ENCODE peak calls at places on chromosomes 12 and 14, in seven cellular contexts. One of them, this sample, is unnamed.

GRCh38 chr14:103391048-103391447 is 5.8 kb downstream of the MARK3 start:
- DNase-seq in neural crest cell: no peak
- DNase-seq in psoas muscle: no peak
- DNase-seq in choroid plexus epithelial cell: peak
- DNase-seq in endothelial cell: peak
- DNase-seq in cardiac fibroblast: peak
- DNase-seq in nephron progenitor cell: no peak
- DNase-seq in this sample: no peak

GRCh38 chr14:100576091-100577085 is 10.8 kb downstream of the BEGAIN start:
- DNase-seq in neural crest cell: no peak
- DNase-seq in choroid plexus epithelial cell: no peak
- DNase-seq in cardiac fibroblast: no peak
- DNase-seq in psoas muscle: peak
- DNase-seq in nephron progenitor cell: no peak
- DNase-seq in endothelial cell: no peak
- DNase-seq in this sample: no peak

GRCh38 chr14:76169776-76170175 is 18.1 kb downstream of the GPATCH2L start:
- DNase-seq in psoas muscle: no peak
- DNase-seq in endothelial cell: no peak
- DNase-seq in nephron progenitor cell: no peak
- DNase-seq in cardiac fibroblast: no peak
- DNase-seq in neural crest cell: no peak
- DNase-seq in choroid plexus epithelial cell: peak
- DNase-seq in this sample: no peak

GRCh38 chr14:88791629-88792571 is 853 bp downstream of the EML5 start:
- DNase-seq in choroid plexus epithelial cell: no peak
- DNase-seq in endothelial cell: peak
- DNase-seq in neural crest cell: peak
- DNase-seq in psoas muscle: peak
- DNase-seq in cardiac fibroblast: no peak
- DNase-seq in nephron progenitor cell: peak
- DNase-seq in this sample: no peak

GRCh38 chr12:53333289-53333688 is 2.9 kb downstream of the SP7 start:
- DNase-seq in cardiac fibroblast: no peak
- DNase-seq in psoas muscle: no peak
- DNase-seq in neural crest cell: no peak
- DNase-seq in endothelial cell: no peak
- DNase-seq in nephron progenitor cell: no peak
- DNase-seq in choroid plexus epithelial cell: no peak
- DNase-seq in this sample: no peak

GRCh38 chr14:99229654-99230215 is 42.3 kb downstream of the BCL11B start:
- DNase-seq in cardiac fibroblast: no peak
- DNase-seq in neural crest cell: no peak
- DNase-seq in choroid plexus epithelial cell: no peak
- DNase-seq in endothelial cell: no peak
- DNase-seq in psoas muscle: no peak
- DNase-seq in nephron progenitor cell: peak
- DNase-seq in this sample: no peak

GRCh38 chr12:88336071-88336768 is 194.1 kb downstream of the TMTC3 start:
- DNase-seq in neural crest cell: no peak
- DNase-seq in choroid plexus epithelial cell: no peak
- DNase-seq in nephron progenitor cell: no peak
- DNase-seq in cardiac fibroblast: no peak
- DNase-seq in endothelial cell: no peak
- DNase-seq in psoas muscle: no peak
- DNase-seq in this sample: no peak

GRCh38 chr12:53775478-53776145 is 23.8 kb upstream of the CISTR start:
- DNase-seq in nephron progenitor cell: no peak
- DNase-seq in cardiac fibroblast: no peak
- DNase-seq in psoas muscle: no peak
- DNase-seq in endothelial cell: no peak
- DNase-seq in neural crest cell: no peak
- DNase-seq in choroid plexus epithelial cell: no peak
- DNase-seq in this sample: no peak

GRCh38 chr12:65163755-65164154 is 5.6 kb upstream of the LEMD3 start:
- DNase-seq in endothelial cell: no peak
- DNase-seq in choroid plexus epithelial cell: no peak
- DNase-seq in psoas muscle: no peak
- DNase-seq in cardiac fibroblast: no peak
- DNase-seq in neural crest cell: no peak
- DNase-seq in nephron progenitor cell: no peak
- DNase-seq in this sample: no peak

GRCh38 chr14:52013984-52014600 is 24.7 kb downstream of the RTRAF start:
- DNase-seq in neural crest cell: peak
- DNase-seq in cardiac fibroblast: no peak
- DNase-seq in choroid plexus epithelial cell: no peak
- DNase-seq in psoas muscle: peak
- DNase-seq in nephron progenitor cell: peak
- DNase-seq in endothelial cell: peak
- DNase-seq in this sample: no peak

GRCh38 chr12:79317184-79317847 is 373.4 kb downstream of the PAWR start:
- DNase-seq in choroid plexus epithelial cell: no peak
- DNase-seq in nephron progenitor cell: no peak
- DNase-seq in endothelial cell: no peak
- DNase-seq in cardiac fibroblast: no peak
- DNase-seq in neural crest cell: no peak
- DNase-seq in psoas muscle: no peak
- DNase-seq in this sample: no peak

GRCh38 chr12:78949532-78949931 is 85.0 kb downstream of the SYT1 start:
- DNase-seq in neural crest cell: no peak
- DNase-seq in cardiac fibroblast: no peak
- DNase-seq in endothelial cell: no peak
- DNase-seq in choroid plexus epithelial cell: no peak
- DNase-seq in nephron progenitor cell: no peak
- DNase-seq in psoas muscle: no peak
- DNase-seq in this sample: no peak

GRCh38 chr12:10364839-10365681 is 24.8 kb downstream of the KLRK1 start:
- DNase-seq in cardiac fibroblast: peak
- DNase-seq in nephron progenitor cell: no peak
- DNase-seq in psoas muscle: peak
- DNase-seq in neural crest cell: no peak
- DNase-seq in endothelial cell: peak
- DNase-seq in choroid plexus epithelial cell: peak
- DNase-seq in this sample: peak

GRCh38 chr12:31843399-31844095 is 114.7 kb upstream of the AMN1 start:
- DNase-seq in cardiac fibroblast: no peak
- DNase-seq in neural crest cell: no peak
- DNase-seq in endothelial cell: no peak
- DNase-seq in choroid plexus epithelial cell: no peak
- DNase-seq in psoas muscle: no peak
- DNase-seq in nephron progenitor cell: no peak
- DNase-seq in this sample: no peak

GRCh38 chr12:105705765-105706164 is 375.3 kb downstream of the C12orf75 start:
- DNase-seq in nephron progenitor cell: peak
- DNase-seq in endothelial cell: peak
- DNase-seq in cardiac fibroblast: peak
- DNase-seq in choroid plexus epithelial cell: peak
- DNase-seq in neural crest cell: peak
- DNase-seq in psoas muscle: no peak
- DNase-seq in this sample: no peak

GRCh38 chr14:103543140-103543539 is 14.1 kb downstream of the TRMT61A start:
- DNase-seq in choroid plexus epithelial cell: no peak
- DNase-seq in cardiac fibroblast: no peak
- DNase-seq in neural crest cell: no peak
- DNase-seq in psoas muscle: peak
- DNase-seq in endothelial cell: no peak
- DNase-seq in nephron progenitor cell: no peak
- DNase-seq in this sample: no peak

GRCh38 chr12:51025182-51025747 is 919 bp downstream of the SLC11A2 start:
- DNase-seq in choroid plexus epithelial cell: no peak
- DNase-seq in psoas muscle: no peak
- DNase-seq in cardiac fibroblast: no peak
- DNase-seq in nephron progenitor cell: no peak
- DNase-seq in neural crest cell: no peak
- DNase-seq in endothelial cell: no peak
- DNase-seq in this sample: no peak

GRCh38 chr12:4825139-4825858 is 84.4 kb upstream of the KCNA1 start:
- DNase-seq in choroid plexus epithelial cell: no peak
- DNase-seq in neural crest cell: no peak
- DNase-seq in endothelial cell: no peak
- DNase-seq in nephron progenitor cell: no peak
- DNase-seq in psoas muscle: no peak
- DNase-seq in cardiac fibroblast: no peak
- DNase-seq in this sample: no peak

GRCh38 chr12:130953783-130954543 is at the start of gene ADGRD1:
- DNase-seq in choroid plexus epithelial cell: peak
- DNase-seq in nephron progenitor cell: peak
- DNase-seq in cardiac fibroblast: peak
- DNase-seq in neural crest cell: no peak
- DNase-seq in psoas muscle: peak
- DNase-seq in endothelial cell: no peak
- DNase-seq in this sample: no peak

GRCh38 chr14:73753043-73753886 is 39.1 kb upstream of the PNMA1 start:
- DNase-seq in endothelial cell: peak
- DNase-seq in nephron progenitor cell: no peak
- DNase-seq in cardiac fibroblast: peak
- DNase-seq in choroid plexus epithelial cell: no peak
- DNase-seq in psoas muscle: no peak
- DNase-seq in neural crest cell: no peak
- DNase-seq in this sample: no peak

GRCh38 chr12:62866451-62867082 is 68.4 kb downstream of the PPM1H start:
- DNase-seq in psoas muscle: no peak
- DNase-seq in nephron progenitor cell: peak
- DNase-seq in neural crest cell: no peak
- DNase-seq in endothelial cell: peak
- DNase-seq in choroid plexus epithelial cell: peak
- DNase-seq in cardiac fibroblast: peak
- DNase-seq in this sample: no peak

GRCh38 chr12:52833922-52834726 is at the start of gene KRT79:
- DNase-seq in nephron progenitor cell: no peak
- DNase-seq in endothelial cell: no peak
- DNase-seq in cardiac fibroblast: no peak
- DNase-seq in neural crest cell: no peak
- DNase-seq in choroid plexus epithelial cell: no peak
- DNase-seq in psoas muscle: no peak
- DNase-seq in this sample: no peak

GRCh38 chr12:321606-322326 is 59.1 kb upstream of the SLC6A13 start:
- DNase-seq in endothelial cell: no peak
- DNase-seq in psoas muscle: no peak
- DNase-seq in choroid plexus epithelial cell: peak
- DNase-seq in cardiac fibroblast: peak
- DNase-seq in nephron progenitor cell: no peak
- DNase-seq in neural crest cell: no peak
- DNase-seq in this sample: no peak

GRCh38 chr12:34395056-34396005 is 373.0 kb downstream of the ALG10 start:
- DNase-seq in cardiac fibroblast: no peak
- DNase-seq in psoas muscle: peak
- DNase-seq in choroid plexus epithelial cell: no peak
- DNase-seq in endothelial cell: peak
- DNase-seq in neural crest cell: no peak
- DNase-seq in nephron progenitor cell: no peak
- DNase-seq in this sample: peak

GRCh38 chr12:104250366-104251125 is 35.0 kb downstream of the TXNRD1 start:
- DNase-seq in cardiac fibroblast: no peak
- DNase-seq in choroid plexus epithelial cell: no peak
- DNase-seq in endothelial cell: no peak
- DNase-seq in psoas muscle: no peak
- DNase-seq in nephron progenitor cell: no peak
- DNase-seq in neural crest cell: no peak
- DNase-seq in this sample: no peak

GRCh38 chr12:16063728-16064127 is 152.6 kb downstream of the DERA start:
- DNase-seq in cardiac fibroblast: peak
- DNase-seq in neural crest cell: no peak
- DNase-seq in psoas muscle: no peak
- DNase-seq in choroid plexus epithelial cell: peak
- DNase-seq in nephron progenitor cell: no peak
- DNase-seq in endothelial cell: no peak
- DNase-seq in this sample: no peak

GRCh38 chr12:113424915-113425823 is 3.0 kb downstream of the SDSL start:
- DNase-seq in nephron progenitor cell: peak
- DNase-seq in cardiac fibroblast: peak
- DNase-seq in choroid plexus epithelial cell: peak
- DNase-seq in neural crest cell: peak
- DNase-seq in psoas muscle: peak
- DNase-seq in endothelial cell: peak
- DNase-seq in this sample: peak

GRCh38 chr14:37019488-37019887 is 152.9 kb downstream of the SLC25A21 start:
- DNase-seq in psoas muscle: no peak
- DNase-seq in choroid plexus epithelial cell: no peak
- DNase-seq in neural crest cell: no peak
- DNase-seq in nephron progenitor cell: no peak
- DNase-seq in cardiac fibroblast: no peak
- DNase-seq in endothelial cell: no peak
- DNase-seq in this sample: no peak

GRCh38 chr14:69240527-69241173 is 19.3 kb upstream of the GALNT16 start:
- DNase-seq in choroid plexus epithelial cell: no peak
- DNase-seq in endothelial cell: no peak
- DNase-seq in psoas muscle: no peak
- DNase-seq in neural crest cell: no peak
- DNase-seq in nephron progenitor cell: no peak
- DNase-seq in cardiac fibroblast: no peak
- DNase-seq in this sample: no peak
- TF ChIP-seq CTCF in choroid plexus epithelial cell: no peak
- TF ChIP-seq CTCF in endothelial cell: no peak
- TF ChIP-seq CTCF in psoas muscle: no peak
- TF ChIP-seq CTCF in neural crest cell: no peak
- TF ChIP-seq CTCF in nephron progenitor cell: no peak
- TF ChIP-seq CTCF in cardiac fibroblast: no peak
- TF ChIP-seq CTCF in this sample: no peak

GRCh38 chr12:56346663-56347062 is 8.0 kb downstream of the IL23A start:
- DNase-seq in choroid plexus epithelial cell: no peak
- DNase-seq in endothelial cell: no peak
- DNase-seq in nephron progenitor cell: no peak
- DNase-seq in neural crest cell: no peak
- DNase-seq in cardiac fibroblast: peak
- DNase-seq in psoas muscle: no peak
- DNase-seq in this sample: no peak
- TF ChIP-seq CTCF in choroid plexus epithelial cell: peak
- TF ChIP-seq CTCF in endothelial cell: no peak
- TF ChIP-seq CTCF in nephron progenitor cell: no peak
- TF ChIP-seq CTCF in neural crest cell: no peak
- TF ChIP-seq CTCF in cardiac fibroblast: no peak
- TF ChIP-seq CTCF in psoas muscle: no peak
- TF ChIP-seq CTCF in this sample: no peak

GRCh38 chr12:73656375-73656774 is 881.3 kb upstream of the ATXN7L3B start:
- DNase-seq in endothelial cell: no peak
- DNase-seq in psoas muscle: no peak
- DNase-seq in neural crest cell: no peak
- DNase-seq in choroid plexus epithelial cell: no peak
- DNase-seq in cardiac fibroblast: no peak
- DNase-seq in nephron progenitor cell: no peak
- DNase-seq in this sample: no peak

GRCh38 chr12:73665193-73665592 is 872.4 kb upstream of the ATXN7L3B start:
- DNase-seq in endothelial cell: no peak
- DNase-seq in neural crest cell: no peak
- DNase-seq in psoas muscle: peak
- DNase-seq in cardiac fibroblast: no peak
- DNase-seq in choroid plexus epithelial cell: no peak
- DNase-seq in nephron progenitor cell: no peak
- DNase-seq in this sample: no peak

GRCh38 chr12:73659802-73660201 is 877.8 kb upstream of the ATXN7L3B start:
- DNase-seq in nephron progenitor cell: no peak
- DNase-seq in choroid plexus epithelial cell: no peak
- DNase-seq in endothelial cell: no peak
- DNase-seq in neural crest cell: no peak
- DNase-seq in cardiac fibroblast: no peak
- DNase-seq in psoas muscle: no peak
- DNase-seq in this sample: no peak
- TF ChIP-seq CTCF in nephron progenitor cell: no peak
- TF ChIP-seq CTCF in choroid plexus epithelial cell: no peak
- TF ChIP-seq CTCF in endothelial cell: no peak
- TF ChIP-seq CTCF in neural crest cell: no peak
- TF ChIP-seq CTCF in cardiac fibroblast: no peak
- TF ChIP-seq CTCF in psoas muscle: no peak
- TF ChIP-seq CTCF in this sample: no peak

GRCh38 chr12:123396543-123396942 is 12.6 kb downstream of the KMT5A start:
- DNase-seq in neural crest cell: no peak
- DNase-seq in choroid plexus epithelial cell: no peak
- DNase-seq in endothelial cell: no peak
- DNase-seq in psoas muscle: no peak
- DNase-seq in cardiac fibroblast: no peak
- DNase-seq in nephron progenitor cell: no peak
- DNase-seq in this sample: no peak
- TF ChIP-seq CTCF in neural crest cell: no peak
- TF ChIP-seq CTCF in choroid plexus epithelial cell: no peak
- TF ChIP-seq CTCF in endothelial cell: no peak
- TF ChIP-seq CTCF in psoas muscle: no peak
- TF ChIP-seq CTCF in cardiac fibroblast: no peak
- TF ChIP-seq CTCF in nephron progenitor cell: no peak
- TF ChIP-seq CTCF in this sample: no peak

This sample was measured in omental fat pad.